ENCODE peak calls at places on chromosomes 3 and 15, in seven cellular contexts. K is GM12878, M is GM12891, Z is H1, N is HepG2, X is K562, R is SK-N-SH. U is an unnamed sample.

GRCh38 chr3:36418296-36418695 is 38.0 kb downstream of the STAC start:
- DNase-seq in K (no peak), M (no peak), Z (no peak), N (no peak), X (no peak), R (no peak), U (no peak)

GRCh38 chr3:46585799-46586693 is 19.9 kb upstream of the LRRC2 start:
- DNase-seq in K (no peak), M (no peak), Z (no peak), N (peak), X (no peak), R (no peak), U (no peak)

GRCh38 chr3:15223684-15224575 is 17.9 kb downstream of the CAPN7 start:
- DNase-seq in K (no peak), M (no peak), Z (no peak), N (peak), X (no peak), R (no peak), U (no peak)

GRCh38 chr3:52167240-52167639 is 13.0 kb upstream of the POC1A start:
- DNase-seq in K (no peak), M (no peak), Z (peak), N (no peak), X (no peak), R (no peak), U (no peak)

GRCh38 chr3:111723293-111723963 is 128.3 kb upstream of the ZBED2 start:
- DNase-seq in K (no peak), M (no peak), Z (no peak), N (no peak), X (no peak), R (no peak), U (no peak)

GRCh38 chr3:8451696-8452095 is 49.9 kb upstream of the LMCD1 start:
- DNase-seq in K (no peak), M (no peak), Z (no peak), N (no peak), X (no peak), R (no peak), U (no peak)

GRCh38 chr15:47404877-47405276 is 312.4 kb upstream of the SEMA6D start:
- DNase-seq in K (no peak), M (no peak), Z (no peak), N (no peak), X (no peak), R (no peak), U (no peak)

GRCh38 chr3:74527566-74527965 is 86.9 kb downstream of the CNTN3 start:
- DNase-seq in K (no peak), M (no peak), Z (no peak), N (no peak), X (no peak), R (no peak), U (no peak)

GRCh38 chr3:12648384-12648959 is 15.4 kb downstream of the RAF1 start:
- DNase-seq in K (peak), M (no peak), Z (no peak), N (no peak), X (no peak), R (no peak), U (no peak)

GRCh38 chr15:91793771-91794170 is 59.7 kb upstream of the SLCO3A1 start:
- DNase-seq in K (no peak), M (no peak), Z (no peak), N (no peak), X (no peak), R (no peak), U (no peak)

GRCh38 chr3:113136071-113136470 is 75.3 kb upstream of the BOC start:
- DNase-seq in K (no peak), M (no peak), Z (no peak), N (no peak), X (peak), R (no peak), U (no peak)

GRCh38 chr3:196339493-196340254 is 1.5 kb upstream of the TM4SF19 start:
- DNase-seq in K (no peak), M (no peak), Z (no peak), N (peak), X (peak), R (no peak), U (no peak)

GRCh38 chr3:177703788-177704187 is 506.5 kb upstream of the TBL1XR1 start:
- DNase-seq in K (no peak), M (no peak), Z (no peak), N (no peak), X (no peak), R (no peak), U (no peak)

GRCh38 chr3:101829878-101830277 is 19.4 kb upstream of the NFKBIZ start:
- DNase-seq in K (no peak), M (no peak), Z (no peak), N (no peak), X (no peak), R (no peak), U (no peak)

GRCh38 chr3:105944281-105944680 is 75.5 kb upstream of the CBLB start:
- DNase-seq in K (no peak), M (no peak), Z (no peak), N (no peak), X (no peak), R (no peak), U (no peak)

GRCh38 chr3:156551746-156552145 is 3.2 kb downstream of the SSR3 start:
- DNase-seq in K (no peak), M (no peak), Z (no peak), N (no peak), X (no peak), R (no peak), U (no peak)

GRCh38 chr3:194574639-194575483 is 58.4 kb downstream of the TMEM44 start:
- DNase-seq in K (no peak), M (no peak), Z (no peak), N (no peak), X (peak), R (no peak), U (no peak)

GRCh38 chr3:107235193-107235922 is 141.9 kb upstream of the CCDC54 start:
- DNase-seq in K (no peak), M (no peak), Z (no peak), N (peak), X (peak), R (peak), U (no peak)

GRCh38 chr15:67741313-67741712 is 84.0 kb upstream of the SKOR1 start:
- DNase-seq in K (no peak), M (no peak), Z (no peak), N (no peak), X (no peak), R (no peak), U (no peak)

GRCh38 chr3:166446291-166446690 is 609.1 kb upstream of the BCHE start:
- DNase-seq in K (no peak), M (no peak), Z (no peak), N (no peak), X (no peak), R (no peak), U (no peak)

GRCh38 chr3:73270839-73271483 is 209.5 kb downstream of the EBLN2 start:
- DNase-seq in K (no peak), M (no peak), Z (no peak), N (no peak), X (no peak), R (peak), U (no peak)

GRCh38 chr3:61896251-61896650 is 334.9 kb downstream of the PTPRG start:
- DNase-seq in K (no peak), M (no peak), Z (no peak), N (no peak), X (no peak), R (no peak), U (no peak)

GRCh38 chr3:69033470-69033869 is 18.7 kb downstream of the TMF1 start:
- DNase-seq in K (no peak), M (no peak), Z (no peak), N (no peak), X (no peak), R (no peak), U (no peak)

GRCh38 chr3:183486472-183486871 is 58.1 kb upstream of the MCF2L2 start:
- DNase-seq in K (no peak), M (no peak), Z (peak), N (no peak), X (no peak), R (no peak), U (no peak)

GRCh38 chr3:177787279-177788041 is 590.2 kb upstream of the TBL1XR1 start:
- DNase-seq in K (no peak), M (no peak), Z (no peak), N (no peak), X (no peak), R (no peak), U (no peak)

GRCh38 chr3:179234244-179234643 is 16.7 kb downstream of the KCNMB3 start:
- DNase-seq in K (no peak), M (no peak), Z (no peak), N (no peak), X (no peak), R (no peak), U (no peak)

GRCh38 chr3:22886394-22886793 is 316.7 kb upstream of the UBE2E2 start:
- DNase-seq in K (no peak), M (no peak), Z (no peak), N (no peak), X (no peak), R (no peak), U (no peak)

GRCh38 chr3:16813336-16813735 is 71.4 kb upstream of the PLCL2 start:
- DNase-seq in K (no peak), M (no peak), Z (no peak), N (no peak), X (no peak), R (no peak), U (no peak)

GRCh38 chr15:85789496-85789875 is 5.2 kb downstream of the KLHL25 start:
- DNase-seq in K (no peak), M (no peak), Z (no peak), N (no peak), X (no peak), R (no peak), U (no peak)

GRCh38 chr15:76196949-76197315 is 114.3 kb downstream of the ETFA start:
- DNase-seq in K (no peak), M (no peak), Z (no peak), N (no peak), X (no peak), R (peak), U (no peak)

GRCh38 chr15:76198456-76199105 is 112.7 kb downstream of the ETFA start:
- DNase-seq in K (no peak), M (no peak), Z (no peak), N (no peak), X (no peak), R (no peak), U (no peak)

GRCh38 chr15:76195506-76196285 is 115.6 kb downstream of the ETFA start:
- DNase-seq in K (no peak), M (no peak), Z (no peak), N (peak), X (no peak), R (no peak), U (no peak)

GRCh38 chr15:76197703-76198455 is 113.4 kb downstream of the ETFA start:
- DNase-seq in K (no peak), M (no peak), Z (no peak), N (no peak), X (no peak), R (no peak), U (no peak)

GRCh38 chr15:76196286-76196948 is 114.9 kb downstream of the ETFA start:
- DNase-seq in K (no peak), M (no peak), Z (no peak), N (peak), X (peak), R (peak), U (no peak)
- TF ChIP-seq TAF1 in K (no peak), M (no peak), Z (no peak), N (no peak), X (no peak), R (no peak), U (no peak)

GRCh38 chr3:42684632-42685362 is 540 bp upstream of the KLHL40 start:
- DNase-seq in K (no peak), M (no peak), Z (no peak), N (no peak), X (no peak), R (no peak), U (peak)

GRCh38 chr3:42685891-42686820 is 819 bp downstream of the KLHL40 start:
- DNase-seq in K (no peak), M (no peak), Z (no peak), N (no peak), X (no peak), R (peak), U (no peak)

GRCh38 chr3:42685363-42685881 is at the start of gene KLHL40:
- DNase-seq in K (no peak), M (no peak), Z (no peak), N (no peak), X (no peak), R (no peak), U (peak)

GRCh38 chr3:42682301-42683070 is 2.9 kb upstream of the KLHL40 start:
- DNase-seq in K (no peak), M (no peak), Z (no peak), N (no peak), X (no peak), R (no peak), U (no peak)

GRCh38 chr3:42683875-42684593 is 1.3 kb upstream of the KLHL40 start:
- DNase-seq in K (no peak), M (no peak), Z (no peak), N (peak), X (peak), R (no peak), U (peak)
- TF ChIP-seq POLR2AphosphoS5 in K (no peak), M (no peak), Z (no peak), N (no peak), X (no peak), R (no peak), U (no peak)

GRCh38 chr3:188358787-188359493 is 205.0 kb downstream of the LPP start:
- DNase-seq in K (no peak), M (no peak), Z (no peak), N (no peak), X (no peak), R (no peak), U (no peak)
- TF ChIP-seq TAF1 in K (no peak), M (no peak), Z (no peak), N (no peak), X (no peak), R (no peak), U (no peak)

GRCh38 chr15:99021669-99022068 is 14.1 kb upstream of the PGPEP1L start:
- DNase-seq in K (no peak), M (no peak), Z (no peak), N (no peak), X (no peak), R (no peak), U (no peak)
- TF ChIP-seq POLR2AphosphoS5 in K (no peak), M (no peak), Z (no peak), N (no peak), X (no peak), R (no peak), U (no peak)

GRCh38 chr3:138439646-138440045 is 5.2 kb downstream of the ESYT3 start:
- DNase-seq in K (no peak), M (no peak), Z (no peak), N (no peak), X (no peak), R (peak), U (no peak)
- TF ChIP-seq TAF1 in K (no peak), M (no peak), Z (no peak), N (no peak), X (no peak), R (no peak), U (no peak)

GRCh38 chr15:51622269-51623180 is at the start of gene DMXL2:
- DNase-seq in K (no peak), M (peak), Z (peak), N (peak), X (peak), R (peak), U (peak)
- TF ChIP-seq POLR2AphosphoS5 in K (no peak), M (peak), Z (no peak), N (peak), X (peak), R (no peak), U (peak)